ENCODE peak calls at places on chromosome 6, in nine cellular contexts. T is GM12865, R is fibroblast of pulmonary artery, A is AG10803, U is heart right ventricle, P is nephron progenitor cell, Z is fibroblast of the aortic adventitia, G is chondrocyte, F is IMR-90. E is an unnamed sample.

GRCh38 chr6:16722616-16723015 is 38.6 kb downstream of the ATXN1 start:
- DNase-seq in A (no peak), P (no peak), Z (no peak), T (no peak), U (no peak), G (no peak), F (no peak), R (no peak), E (no peak)

GRCh38 chr6:29490552-29490951 is 2.8 kb upstream of the MAS1L start:
- DNase-seq in Z (no peak), F (no peak), U (no peak), P (no peak), R (no peak), A (no peak), T (no peak), G (no peak), E (no peak)

GRCh38 chr6:135535989-135536414 is 38.5 kb upstream of the AHI1 start:
- DNase-seq in A (peak; percentile 93), U (peak; percentile 12), G (no peak), F (peak; percentile 98), T (peak; percentile 35), Z (peak; percentile 98), R (peak; percentile 94), P (peak; percentile 12), E (no peak)

GRCh38 chr6:44487611-44488010 is 100.1 kb downstream of the CDC5L start:
- DNase-seq in Z (no peak), P (no peak), F (peak; percentile 34), U (no peak), A (peak; percentile 33), R (no peak), T (no peak), G (no peak), E (no peak)

GRCh38 chr6:156437084-156437879 is 339.9 kb upstream of the ARID1B start:
- DNase-seq in A (no peak), R (no peak), Z (no peak), F (no peak), G (no peak), U (no peak), P (no peak), T (no peak), E (no peak)

GRCh38 chr6:133854633-133855598 is 34.0 kb upstream of the TCF21 start:
- DNase-seq in T (peak; percentile 6), F (no peak), Z (no peak), U (no peak), A (no peak), G (no peak), R (no peak), P (peak; percentile 62), E (peak; percentile 57)

GRCh38 chr6:111260570-111261298 is 173.4 kb downstream of the SLC16A10 start:
- DNase-seq in G (no peak), Z (no peak), T (no peak), F (peak; percentile 53), A (no peak), R (no peak), U (no peak), P (no peak), E (no peak)

GRCh38 chr6:151096255-151096612 is 143.5 kb upstream of the AKAP12 start:
- DNase-seq in Z (peak; percentile 19), R (no peak), U (no peak), T (no peak), G (no peak), A (peak; percentile 79), P (no peak), F (no peak), E (no peak)

GRCh38 chr6:46302176-46302575 is 131.4 kb upstream of the ENPP5 start:
- DNase-seq in P (no peak), U (no peak), F (no peak), Z (no peak), R (no peak), T (no peak), A (no peak), G (no peak), E (no peak)

GRCh38 chr6:29131691-29132090 is 23.8 kb downstream of the OR2J3 start:
- DNase-seq in A (no peak), Z (no peak), R (no peak), U (no peak), T (no peak), F (no peak), G (no peak), P (no peak), E (no peak)

GRCh38 chr6:26335631-26336323 is 29.2 kb upstream of the BTN3A2 start:
- DNase-seq in R (no peak), T (no peak), A (no peak), G (no peak), Z (no peak), U (no peak), F (no peak), P (no peak), E (no peak)

GRCh38 chr6:44456070-44456965 is 68.8 kb downstream of the CDC5L start:
- DNase-seq in Z (peak; percentile 69), R (peak; percentile 67), P (peak; percentile 42), U (no peak), G (no peak), T (peak; percentile 66), A (peak; percentile 56), F (peak; percentile 50), E (no peak)

DNA sequence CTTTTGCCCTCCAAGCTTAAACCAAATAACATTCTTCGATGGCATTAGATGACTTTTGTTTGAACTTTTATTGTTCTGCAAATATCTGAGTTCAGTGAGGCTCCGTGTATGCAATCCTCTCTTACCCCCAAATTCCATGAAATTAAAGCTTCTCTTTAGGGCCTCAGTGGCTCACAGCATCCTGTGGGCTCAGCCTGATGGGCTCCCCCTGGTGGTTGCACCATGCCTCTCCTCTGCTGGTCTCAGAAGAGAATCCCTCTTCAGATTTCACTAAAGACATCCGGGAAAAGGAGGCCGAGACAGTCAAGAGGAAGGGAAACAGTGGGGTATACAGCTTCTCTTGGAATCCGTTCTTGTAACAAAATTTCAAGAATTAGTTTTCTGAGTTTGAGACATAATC is 331.6 kb upstream of the NT5E start:
- DNase-seq in U (no peak), P (no peak), G (no peak), F (no peak), Z (no peak), T (no peak), R (no peak), A (no peak), E (no peak)
- TF ChIP-seq CTCF in U (no peak), P (peak; percentile 7), G (peak; percentile 17), F (no peak), Z (no peak), T (no peak), R (peak; percentile 11), A (peak; percentile 16), E (no peak)

GRCh38 chr6:102114402-102114801 is 720.9 kb downstream of the GRIK2 start:
- DNase-seq in U (no peak), A (no peak), R (no peak), F (no peak), P (peak; percentile 6), Z (no peak), G (no peak), T (peak; percentile 14), E (no peak)
- TF ChIP-seq CTCF in U (no peak), A (no peak), R (no peak), F (no peak), P (peak; percentile 37), Z (no peak), G (peak; percentile 53), T (peak; percentile 41), E (peak; percentile 36)

DNA sequence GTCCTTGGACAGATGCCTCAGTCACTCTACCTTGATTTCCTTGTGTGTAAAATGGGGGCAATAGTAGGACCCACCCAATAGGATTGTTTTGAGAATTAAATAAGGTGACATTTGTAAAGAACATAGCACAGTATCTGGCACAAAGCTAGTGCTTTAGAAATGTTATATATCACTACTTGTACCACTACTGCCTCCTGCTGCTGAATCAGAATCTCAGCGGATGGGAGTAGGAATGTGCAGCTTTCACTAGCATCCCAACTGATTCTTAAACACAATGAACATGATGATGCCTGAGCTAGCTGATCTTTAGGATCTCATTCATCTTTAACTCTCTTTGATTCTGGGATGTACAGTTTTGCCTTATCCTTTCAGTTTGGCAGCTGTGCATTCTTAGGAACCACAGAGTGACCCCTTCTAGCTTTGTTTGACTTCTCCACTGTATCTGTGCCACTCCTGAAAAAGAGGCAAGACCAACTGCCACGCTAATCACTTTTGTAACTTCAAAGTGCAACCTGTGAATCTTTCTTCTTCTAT is 7.2 kb downstream of the PBOV1 start:
- DNase-seq in Z (no peak), T (no peak), U (no peak), F (no peak), A (no peak), P (no peak), R (no peak), G (no peak), E (no peak)
- TF ChIP-seq CTCF in Z (no peak), T (no peak), U (no peak), F (no peak), A (no peak), P (no peak), R (no peak), G (no peak), E (no peak)

DNA sequence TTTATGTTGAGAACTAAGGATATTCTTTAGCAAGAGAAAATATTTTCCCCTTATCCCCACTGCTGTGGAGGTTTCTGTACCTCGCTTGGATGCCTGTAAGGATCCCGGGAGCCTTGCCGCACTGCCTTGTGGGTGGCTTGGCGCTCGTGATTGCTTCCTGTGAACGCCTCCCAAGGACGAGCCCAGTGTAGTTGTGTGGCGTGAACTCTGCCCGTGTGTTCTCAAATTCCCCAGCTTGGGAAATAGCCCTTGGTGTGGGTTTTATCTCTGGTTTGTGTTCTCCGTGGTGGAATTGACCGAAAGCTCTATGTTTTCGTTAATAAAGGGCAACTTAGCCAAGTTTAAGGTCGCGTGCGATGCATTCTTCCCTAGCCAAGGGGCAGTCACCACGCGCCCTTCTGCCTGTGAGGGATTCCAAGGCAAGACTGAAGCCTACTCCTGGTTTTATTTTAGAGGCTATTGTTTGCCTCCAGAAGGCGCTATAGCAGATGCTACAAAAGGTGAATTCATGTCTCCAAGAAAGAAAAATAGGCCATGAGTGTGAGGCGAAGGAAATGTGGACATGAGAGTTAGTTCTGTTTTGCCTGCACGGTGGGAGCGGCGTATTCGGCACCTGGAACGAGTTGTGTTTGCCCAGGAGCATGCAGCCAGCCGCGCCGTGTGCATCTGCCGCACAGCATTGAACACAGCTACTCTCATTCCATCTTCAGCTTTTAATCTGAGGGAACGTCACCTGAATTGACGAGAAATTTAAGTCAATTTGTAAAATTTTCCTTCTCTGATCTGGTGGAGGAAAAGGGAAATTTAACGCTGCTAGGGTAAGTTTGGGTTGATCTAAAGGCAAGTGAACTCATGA is 40.3 kb upstream of the IRF4 start:
- DNase-seq in T (no peak), A (no peak), Z (no peak), F (no peak), U (no peak), G (no peak), P (no peak), R (no peak), E (no peak)
- TF ChIP-seq CTCF in T (peak; percentile 11), A (no peak), Z (no peak), F (no peak), U (no peak), G (no peak), P (no peak), R (no peak), E (no peak)

DNA sequence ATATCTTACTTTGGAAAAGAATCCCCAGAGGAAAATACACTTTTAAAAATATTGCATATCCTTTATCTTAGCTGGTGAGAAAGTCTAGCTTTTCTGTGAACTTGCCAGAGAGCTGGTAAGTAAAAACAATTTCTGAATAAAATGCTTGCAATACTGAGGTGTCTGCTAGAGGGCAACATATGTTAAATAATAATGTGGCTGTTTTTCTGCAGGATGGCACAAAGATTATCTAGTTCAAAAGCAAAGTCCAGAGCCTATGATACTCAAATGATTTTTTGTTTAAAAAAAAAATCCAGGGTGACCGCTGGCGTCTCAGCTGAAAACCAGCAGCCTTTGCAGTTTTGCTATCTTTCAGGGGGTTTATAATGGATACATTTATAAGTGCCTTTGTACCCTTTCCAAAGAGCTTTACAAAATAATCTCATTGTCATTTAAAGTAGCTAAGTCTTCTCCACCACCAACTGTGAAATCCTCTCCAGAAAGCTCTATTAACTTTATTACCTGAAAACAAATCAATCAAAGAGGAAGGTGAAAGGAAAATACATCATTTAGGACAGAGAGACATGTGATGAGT is 194.9 kb downstream of the PHACTR1 start:
- DNase-seq in A (peak; percentile 63), P (no peak), R (peak; percentile 66), T (peak; percentile 15), F (peak; percentile 9), U (no peak), Z (peak; percentile 57), G (no peak), E (no peak)
- TF ChIP-seq CTCF in A (peak; percentile 71), P (peak; percentile 58), R (peak; percentile 57), T (peak; percentile 31), F (peak; percentile 28), U (peak; percentile 72), Z (peak; percentile 45), G (peak; percentile 83), E (peak; percentile 53)